ENCODE peak calls at places on chromosomes 13 and 19, in four cellular contexts. One of them, this sample, is unnamed.

GRCh38 chr19:27822336-27822735 is 1390.6 kb downstream of the UQCRFS1 start:
- DNase-seq in ELF-1: no peak
- DNase-seq in activated naive CD4-positive, alpha-beta T cell treated with anti-CD3 and anti-CD28 coated beads, Interleukin-2, amount 10 ng/mL, durations not matched to agents 7 days and 5 days: no peak
- DNase-seq in natural killer cell: no peak
- DNase-seq in this sample: no peak

GRCh38 chr13:99528547-99528946 is 27.3 kb downstream of the TM9SF2 start:
- DNase-seq in activated naive CD4-positive, alpha-beta T cell treated with anti-CD3 and anti-CD28 coated beads, Interleukin-2, amount 10 ng/mL, durations not matched to agents 7 days and 5 days: peak
- DNase-seq in ELF-1: no peak
- DNase-seq in natural killer cell: no peak
- DNase-seq in this sample: peak

GRCh38 chr19:38673030-38673429 is 25.6 kb downstream of the ACTN4 start:
- DNase-seq in activated naive CD4-positive, alpha-beta T cell treated with anti-CD3 and anti-CD28 coated beads, Interleukin-2, amount 10 ng/mL, durations not matched to agents 7 days and 5 days: no peak
- DNase-seq in ELF-1: no peak
- DNase-seq in natural killer cell: no peak
- DNase-seq in this sample: no peak

GRCh38 chr13:110023729-110024645 is 237.6 kb upstream of the IRS2 start:
- DNase-seq in activated naive CD4-positive, alpha-beta T cell treated with anti-CD3 and anti-CD28 coated beads, Interleukin-2, amount 10 ng/mL, durations not matched to agents 7 days and 5 days: no peak
- DNase-seq in ELF-1: no peak
- DNase-seq in natural killer cell: no peak
- DNase-seq in this sample: no peak

GRCh38 chr13:97978661-97979450 is 25.4 kb downstream of the IPO5 start:
- DNase-seq in natural killer cell: no peak
- DNase-seq in ELF-1: no peak
- DNase-seq in activated naive CD4-positive, alpha-beta T cell treated with anti-CD3 and anti-CD28 coated beads, Interleukin-2, amount 10 ng/mL, durations not matched to agents 7 days and 5 days: no peak
- DNase-seq in this sample: no peak

GRCh38 chr19:33246729-33247440 is 21.2 kb upstream of the SLC7A10 start:
- DNase-seq in natural killer cell: no peak
- DNase-seq in ELF-1: no peak
- DNase-seq in activated naive CD4-positive, alpha-beta T cell treated with anti-CD3 and anti-CD28 coated beads, Interleukin-2, amount 10 ng/mL, durations not matched to agents 7 days and 5 days: no peak
- DNase-seq in this sample: no peak

GRCh38 chr19:6599866-6600454 is 9.0 kb upstream of the CD70 start:
- DNase-seq in natural killer cell: no peak
- DNase-seq in ELF-1: no peak
- DNase-seq in activated naive CD4-positive, alpha-beta T cell treated with anti-CD3 and anti-CD28 coated beads, Interleukin-2, amount 10 ng/mL, durations not matched to agents 7 days and 5 days: no peak
- DNase-seq in this sample: no peak

GRCh38 chr13:36432106-36432544 is at the start of gene CCNA1:
- DNase-seq in activated naive CD4-positive, alpha-beta T cell treated with anti-CD3 and anti-CD28 coated beads, Interleukin-2, amount 10 ng/mL, durations not matched to agents 7 days and 5 days: peak
- DNase-seq in ELF-1: peak
- DNase-seq in natural killer cell: no peak
- DNase-seq in this sample: peak

GRCh38 chr13:31261241-31261640 is 61.5 kb downstream of the B3GLCT start:
- DNase-seq in natural killer cell: no peak
- DNase-seq in ELF-1: no peak
- DNase-seq in activated naive CD4-positive, alpha-beta T cell treated with anti-CD3 and anti-CD28 coated beads, Interleukin-2, amount 10 ng/mL, durations not matched to agents 7 days and 5 days: no peak
- DNase-seq in this sample: no peak

GRCh38 chr13:80030491-80030890 is 310.4 kb downstream of the SPRY2 start:
- DNase-seq in ELF-1: peak
- DNase-seq in activated naive CD4-positive, alpha-beta T cell treated with anti-CD3 and anti-CD28 coated beads, Interleukin-2, amount 10 ng/mL, durations not matched to agents 7 days and 5 days: no peak
- DNase-seq in natural killer cell: no peak
- DNase-seq in this sample: no peak

GRCh38 chr19:39263912-39264305 is 4.3 kb upstream of the IFNL2 start:
- DNase-seq in natural killer cell: no peak
- DNase-seq in ELF-1: peak
- DNase-seq in activated naive CD4-positive, alpha-beta T cell treated with anti-CD3 and anti-CD28 coated beads, Interleukin-2, amount 10 ng/mL, durations not matched to agents 7 days and 5 days: no peak
- DNase-seq in this sample: no peak

GRCh38 chr13:24087611-24088235 is 72.8 kb upstream of the SPATA13 start:
- DNase-seq in natural killer cell: no peak
- DNase-seq in activated naive CD4-positive, alpha-beta T cell treated with anti-CD3 and anti-CD28 coated beads, Interleukin-2, amount 10 ng/mL, durations not matched to agents 7 days and 5 days: no peak
- DNase-seq in ELF-1: no peak
- DNase-seq in this sample: no peak

GRCh38 chr19:58554494-58555368 is at the start of gene CHMP2A:
- DNase-seq in natural killer cell: peak
- DNase-seq in ELF-1: peak
- DNase-seq in activated naive CD4-positive, alpha-beta T cell treated with anti-CD3 and anti-CD28 coated beads, Interleukin-2, amount 10 ng/mL, durations not matched to agents 7 days and 5 days: peak
- DNase-seq in this sample: peak

GRCh38 chr19:48111280-48111679 is 663 bp upstream of the PLA2G4C start:
- DNase-seq in natural killer cell: no peak
- DNase-seq in activated naive CD4-positive, alpha-beta T cell treated with anti-CD3 and anti-CD28 coated beads, Interleukin-2, amount 10 ng/mL, durations not matched to agents 7 days and 5 days: no peak
- DNase-seq in ELF-1: no peak
- DNase-seq in this sample: peak

GRCh38 chr13:25778302-25778701 is 273.5 kb downstream of the SHISA2 start:
- DNase-seq in activated naive CD4-positive, alpha-beta T cell treated with anti-CD3 and anti-CD28 coated beads, Interleukin-2, amount 10 ng/mL, durations not matched to agents 7 days and 5 days: no peak
- DNase-seq in natural killer cell: no peak
- DNase-seq in ELF-1: no peak
- DNase-seq in this sample: no peak

GRCh38 chr13:79775830-79776229 is 294.9 kb downstream of the NDFIP2 start:
- DNase-seq in natural killer cell: no peak
- DNase-seq in ELF-1: peak
- DNase-seq in activated naive CD4-positive, alpha-beta T cell treated with anti-CD3 and anti-CD28 coated beads, Interleukin-2, amount 10 ng/mL, durations not matched to agents 7 days and 5 days: no peak
- DNase-seq in this sample: peak

GRCh38 chr13:25945596-25945995 is 106.2 kb downstream of the SHISA2 start:
- DNase-seq in natural killer cell: no peak
- DNase-seq in ELF-1: no peak
- DNase-seq in activated naive CD4-positive, alpha-beta T cell treated with anti-CD3 and anti-CD28 coated beads, Interleukin-2, amount 10 ng/mL, durations not matched to agents 7 days and 5 days: no peak
- DNase-seq in this sample: peak